ENCODE peak calls at places on chromosomes 2 and 18, in eight cellular contexts. G is SK-N-SH, N is prostate gland, H is upper lobe of left lung, D is stomach, A is spleen, M is H1, B is GM12878. P is an unnamed sample. For H3K36me3, the result is how much of the 10 kb centered on the place peaks cover.

GRCh38 chr2:46909771-46910419 is 5.7 kb downstream of the MCFD2 start:
- DNase-seq in B (peak), H (no peak), D (peak), G (no peak), M (no peak), N (no peak), A (no peak), P (no peak)

GRCh38 chr2:132621131-132621875 is 48.7 kb downstream of the LYPD1 start:
- DNase-seq in G (no peak), N (peak), B (no peak), D (peak), M (no peak), H (no peak), A (no peak), P (no peak)

GRCh38 chr2:128228894-128229293 is 89.8 kb downstream of the HS6ST1 start:
- DNase-seq in G (no peak), B (no peak), A (no peak), M (no peak), H (no peak), D (no peak), N (no peak), P (no peak)

GRCh38 chr2:239605976-239606375 is 205.2 kb upstream of the HDAC4 start:
- DNase-seq in N (no peak), A (no peak), D (no peak), H (no peak), B (no peak), M (no peak), G (no peak), P (no peak)

GRCh38 chr2:8457092-8457481 is 224.8 kb upstream of the ID2 start:
- DNase-seq in B (no peak), G (peak), D (peak), N (no peak), A (peak), H (peak), M (no peak), P (no peak)

GRCh38 chr2:53787911-53788289 is 1.1 kb downstream of the ERLEC1 start:
- DNase-seq in B (no peak), A (no peak), D (no peak), H (no peak), N (no peak), M (no peak), G (no peak), P (no peak)

GRCh38 chr2:108573070-108573469 is 38.8 kb downstream of the LIMS1 start:
- DNase-seq in A (no peak), M (no peak), D (no peak), B (no peak), H (no peak), G (no peak), N (no peak), P (no peak)

GRCh38 chr2:42876280-42876840 is 84.0 kb upstream of the HAAO start:
- DNase-seq in B (no peak), D (no peak), M (no peak), H (no peak), G (no peak), N (peak), A (no peak), P (no peak)

GRCh38 chr2:2389215-2389614 is 58.1 kb upstream of the MYT1L start:
- DNase-seq in N (no peak), H (no peak), D (no peak), G (no peak), M (no peak), A (no peak), B (no peak), P (no peak)

GRCh38 chr2:148501545-148501944 is 143.0 kb upstream of the EPC2 start:
- DNase-seq in G (no peak), H (no peak), B (no peak), D (no peak), N (no peak), M (no peak), A (no peak), P (no peak)
- TF ChIP-seq POLR2AphosphoS5 in G (no peak), H (no peak), B (no peak), D (no peak), N (no peak), M (no peak), A (no peak), P (no peak)

DNA sequence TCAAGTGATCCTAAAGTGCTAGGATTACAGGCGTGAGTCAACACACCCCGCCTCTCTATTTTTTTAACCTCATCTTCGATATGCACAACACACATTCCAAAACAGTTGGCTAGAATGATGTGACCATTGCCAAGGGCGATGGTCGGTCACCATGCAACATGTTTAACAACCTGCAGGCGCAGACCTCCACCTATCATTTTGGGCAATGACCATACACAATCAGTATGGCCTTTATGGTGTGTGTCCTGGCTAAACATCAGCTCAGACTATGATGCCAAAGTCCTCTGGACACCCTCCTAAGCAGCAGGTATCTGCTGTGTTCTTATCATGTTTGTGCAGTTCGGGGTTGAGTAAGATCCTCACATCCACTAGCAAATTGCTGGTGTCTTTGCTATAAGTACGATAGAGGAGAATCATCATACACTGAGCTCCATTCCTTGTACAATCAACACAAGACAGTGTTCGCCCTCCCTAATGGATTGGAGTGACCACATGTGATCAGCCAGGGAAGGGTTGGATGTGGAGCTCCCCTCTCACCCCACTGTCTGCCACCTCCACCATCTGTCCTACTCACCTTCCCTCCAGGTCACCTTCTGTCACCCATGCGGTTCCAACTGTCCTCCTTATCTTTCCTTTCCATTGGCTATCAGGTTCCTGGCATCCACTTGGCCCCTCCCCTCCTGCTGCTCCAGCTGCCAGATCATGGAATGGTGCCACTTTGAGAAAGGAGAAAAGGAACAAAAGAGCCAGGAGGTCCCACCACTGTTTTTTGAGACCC is 7.9 kb upstream of the RNF152 start:
- DNase-seq in M (no peak), H (no peak), B (no peak), A (no peak), N (no peak), G (no peak), D (no peak), P (no peak)
- H3K4me3 ChIP-seq in M (no peak), H (no peak), B (no peak), A (no peak), N (no peak), G (no peak), D (no peak), P (no peak)

GRCh38 chr2:65313126-65313953 is 85.7 kb downstream of the ACTR2 start:
- DNase-seq in N (no peak), H (peak), G (no peak), B (no peak), D (no peak), A (no peak), M (no peak), P (peak)
- H3K36me3 ChIP-seq in N (under half), H (under half), G (half or more), B (under half), D (under half), A (half or more), M (under half), P (under half)

GRCh38 chr18:33282709-33283333 is 157.7 kb downstream of the CCDC178 start:
- DNase-seq in D (no peak), G (no peak), A (peak), M (no peak), N (no peak), H (peak), B (no peak), P (no peak)

GRCh38 chr18:33288082-33288716 is 152.3 kb downstream of the CCDC178 start:
- DNase-seq in N (no peak), B (no peak), D (no peak), G (no peak), A (no peak), M (no peak), H (no peak), P (no peak)
- TF ChIP-seq POLR2AphosphoS5 in N (no peak), B (no peak), D (no peak), G (no peak), A (no peak), M (no peak), H (no peak), P (no peak)

GRCh38 chr2:96115631-96116423 is 544 bp downstream of the ADRA2B start:
- DNase-seq in D (no peak), B (no peak), A (no peak), N (no peak), H (peak), M (no peak), G (no peak), P (no peak)
- H3K4me3 ChIP-seq in D (peak), B (peak), A (peak), N (peak), H (peak), M (peak), G (no peak), P (peak)

GRCh38 chr2:32532341-32532740 is 95.5 kb upstream of the TTC27 start:
- DNase-seq in D (no peak), A (no peak), B (no peak), N (no peak), M (no peak), G (no peak), H (no peak), P (no peak)
- H3K36me3 ChIP-seq in D (half or more), A (half or more), B (under half), N (under half), M (under half), G (half or more), H (under half), P (under half)

GRCh38 chr2:231640646-231641111 is 48.0 kb downstream of the TEX44 start:
- DNase-seq in G (no peak), H (peak), N (no peak), D (peak), A (no peak), M (no peak), B (no peak), P (peak)
- TF ChIP-seq POLR2AphosphoS5 in G (no peak), H (peak), N (no peak), D (no peak), A (peak), M (no peak), B (no peak), P (no peak)

GRCh38 chr2:144587306-144587705 is 67.4 kb upstream of the ZEB2 start:
- DNase-seq in N (no peak), G (no peak), B (no peak), H (no peak), A (no peak), D (no peak), M (no peak), P (no peak)

GRCh38 chr2:144580521-144581153 is 60.7 kb upstream of the ZEB2 start:
- DNase-seq in A (no peak), N (no peak), B (no peak), G (peak), M (no peak), D (no peak), H (no peak), P (no peak)

GRCh38 chr2:144583362-144583692 is 63.4 kb upstream of the ZEB2 start:
- DNase-seq in G (no peak), B (no peak), D (no peak), M (no peak), N (no peak), H (no peak), A (no peak), P (no peak)

GRCh38 chr2:144582651-144583361 is 62.9 kb upstream of the ZEB2 start:
- DNase-seq in G (no peak), H (no peak), B (no peak), D (no peak), M (no peak), A (no peak), N (no peak), P (no peak)

DNA sequence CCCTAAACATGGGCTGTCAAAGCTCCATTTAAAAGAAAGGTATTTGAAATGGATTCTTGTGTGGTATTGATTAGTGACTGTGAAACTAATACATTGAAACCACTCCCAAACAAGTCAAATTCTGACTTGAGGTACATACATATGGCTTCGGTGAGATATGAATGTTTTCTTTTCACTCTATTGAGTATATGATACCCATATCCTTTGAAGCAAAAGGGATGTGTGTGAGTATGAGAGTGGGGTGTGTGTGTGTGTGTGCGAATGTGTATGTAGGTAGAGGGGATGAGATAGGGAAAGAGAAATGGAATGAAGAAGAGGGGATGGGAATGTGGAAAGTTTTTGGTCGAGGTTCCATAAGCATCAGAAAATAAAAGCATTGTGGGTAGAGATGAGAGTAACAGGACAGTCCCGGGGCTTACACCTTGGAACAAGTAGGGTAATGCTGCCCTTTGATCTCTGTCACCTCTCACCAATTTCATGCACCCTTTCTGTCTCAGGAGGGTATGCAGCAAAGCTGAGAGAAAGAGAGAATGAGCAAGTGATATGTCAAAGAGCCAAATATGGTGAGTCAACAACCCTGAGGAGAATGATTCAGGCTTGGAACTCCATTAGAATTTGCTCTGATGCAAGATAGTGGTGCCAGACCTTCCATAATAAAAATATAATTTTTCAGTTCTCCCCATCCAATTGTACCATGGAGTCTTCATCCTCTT is 64.0 kb upstream of the ZEB2 start:
- DNase-seq in D (no peak), M (no peak), A (no peak), N (no peak), H (no peak), G (no peak), B (no peak), P (no peak)
- H3K4me3 ChIP-seq in D (no peak), M (no peak), A (no peak), N (no peak), H (no peak), G (no peak), B (no peak), P (no peak)

DNA sequence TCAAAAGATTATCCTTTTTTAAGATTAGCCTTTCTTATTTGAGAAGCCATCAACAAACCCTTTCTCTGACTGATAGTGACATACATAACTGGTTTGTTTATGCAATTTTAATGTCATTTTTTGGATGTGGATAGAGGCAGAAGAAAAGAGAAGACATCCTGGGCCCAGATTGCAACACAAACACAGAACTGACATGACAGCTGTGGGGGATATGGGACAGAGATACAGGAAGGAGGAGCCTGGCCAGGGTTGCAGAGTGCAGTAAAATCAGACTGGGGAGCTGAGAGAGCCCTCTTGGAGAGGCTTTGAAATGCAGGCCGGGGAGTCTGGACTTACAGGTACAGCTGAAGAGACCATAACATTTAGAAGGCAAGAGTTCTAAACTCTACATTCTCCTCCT is 65.1 kb downstream of the SIGLEC15 start:
- DNase-seq in D (no peak), A (peak), M (no peak), N (no peak), G (no peak), B (no peak), H (no peak), P (no peak)
- H3K36me3 ChIP-seq in D (half or more), A (half or more), M (under half), N (under half), G (half or more), B (under half), H (under half), P (under half)

P was measured in breast epithelium.